ENCODE peak calls at places on chromosomes 4 and X, in nine cellular contexts. N is posterior vena cava, E is NCI-H2029, B is caudate nucleus, H is amygdala, K is KBM-7, G is GM03348, X is MV-4-11, R is COR-L47. P is an unnamed sample.

GRCh38 chrX:151970661-151971060 is 3.8 kb downstream of the GABRE start:
- DNase-seq in N (peak; percentile 93), E (no peak), B (no peak), H (no peak), K (no peak), G (peak; percentile 84), X (peak; percentile 61), R (no peak), P (peak; percentile 94)

GRCh38 chr4:6974138-6974848 is 64.7 kb downstream of the TBC1D14 start:
- DNase-seq in N (peak; percentile 91), E (peak; percentile 58), B (peak; percentile 75), H (peak; percentile 52), K (peak; percentile 81), G (peak; percentile 92), X (peak; percentile 76), R (peak; percentile 20), P (peak; percentile 52)

GRCh38 chrX:68894513-68895338 is 65.9 kb downstream of the EFNB1 start:
- DNase-seq in N (peak; percentile 89), E (peak; percentile 41), B (peak; percentile 45), H (peak; percentile 49), K (peak; percentile 95), G (peak; percentile 58), X (peak; percentile 67), R (peak; percentile 34), P (peak; percentile 43)

GRCh38 chr4:168059251-168059650 is 33.1 kb upstream of the ANXA10 start:
- DNase-seq in N (no peak), E (no peak), B (no peak), H (no peak), K (no peak), G (peak; percentile 9), X (no peak), R (no peak), P (no peak)

GRCh38 chr4:83356899-83357661 is 22.4 kb upstream of the HPSE start:
- DNase-seq in N (no peak), E (no peak), B (no peak), H (no peak), K (no peak), G (peak; percentile 74), X (peak; percentile 33), R (no peak), P (no peak)

GRCh38 chrX:262391-262909 is 18.7 kb upstream of the PLCXD1 start:
- DNase-seq in N (peak; percentile 53), E (no peak), B (no peak), H (no peak), K (no peak), G (no peak), X (no peak), R (no peak), P (no peak)

GRCh38 chrX:82748901-82749505 is 759.1 kb upstream of the POU3F4 start:
- DNase-seq in N (no peak), E (no peak), B (no peak), H (no peak), K (no peak), G (no peak), X (no peak), R (no peak), P (no peak)

GRCh38 chr4:22091906-22092305 is 143.3 kb upstream of the KCNIP4 start:
- DNase-seq in N (no peak), E (no peak), B (no peak), H (no peak), K (no peak), G (no peak), X (no peak), R (no peak), P (no peak)

GRCh38 chr4:186831574-186831973 is 107.9 kb upstream of the FAT1 start:
- DNase-seq in N (no peak), E (no peak), B (no peak), H (no peak), K (no peak), G (no peak), X (no peak), R (no peak), P (no peak)

GRCh38 chr4:2623442-2623841 is 87.0 kb downstream of the FAM193A start:
- DNase-seq in N (no peak), E (no peak), B (no peak), H (no peak), K (no peak), G (no peak), X (no peak), R (no peak), P (no peak)

GRCh38 chr4:108512615-108513505 is 107.5 kb upstream of the RPL34 start:
- DNase-seq in N (no peak), E (no peak), B (no peak), H (no peak), K (no peak), G (peak; percentile 53), X (no peak), R (peak; percentile 78), P (no peak)

GRCh38 chr4:68272860-68273259 is 27.4 kb upstream of the TMPRSS11B start:
- DNase-seq in N (no peak), E (no peak), B (no peak), H (no peak), K (no peak), G (peak; percentile 18), X (no peak), R (no peak), P (no peak)

GRCh38 chr4:53196872-53197759 is 168.7 kb downstream of the SCFD2 start:
- DNase-seq in N (no peak), E (peak; percentile 41), B (no peak), H (no peak), K (peak; percentile 90), G (peak; percentile 51), X (peak; percentile 68), R (peak; percentile 55), P (no peak)

GRCh38 chr4:5051210-5051691 is at the start of gene STK32B:
- DNase-seq in N (peak; percentile 91), E (peak; percentile 11), B (peak; percentile 22), H (no peak), K (peak; percentile 81), G (peak; percentile 90), X (no peak), R (no peak), P (peak; percentile 70)

P was measured in MG63.